ENCODE peak calls at places on chromosome 9, in ten cellular contexts. One of them, this sample, is unnamed.
A peak's percentile ranks its signal among the peaks of the same experiment; 100 is the strongest.

GRCh38 chr9:129383005-129383414 is 204.9 kb upstream of the IER5L start:
- DNase-seq in GM23338: peak; percentile 58
- DNase-seq in SW 1271: no peak
- DNase-seq in NCI-H2029: peak; percentile 81
- DNase-seq in left ventricle myocardium inferior: peak; percentile 53
- DNase-seq in amniotic stem cell: no peak
- DNase-seq in fibroblast of pulmonary artery: no peak
- DNase-seq in DMS153: peak; percentile 75
- DNase-seq in stimulated activated CD4-positive, alpha-beta T cell treated with anti-CD3 and anti-CD28 coated beads, Interleukin-15, amount 100 ng/mL, for 24 hours: no peak
- DNase-seq in astrocyte of the hippocampus: no peak
- DNase-seq in this sample: no peak

GRCh38 chr9:107176701-107177100 is 106.4 kb upstream of the RAD23B start:
- DNase-seq in GM23338: peak; percentile 6
- DNase-seq in SW 1271: no peak
- DNase-seq in NCI-H2029: no peak
- DNase-seq in left ventricle myocardium inferior: no peak
- DNase-seq in amniotic stem cell: no peak
- DNase-seq in fibroblast of pulmonary artery: peak; percentile 64
- DNase-seq in DMS153: no peak
- DNase-seq in stimulated activated CD4-positive, alpha-beta T cell treated with anti-CD3 and anti-CD28 coated beads, Interleukin-15, amount 100 ng/mL, for 24 hours: no peak
- DNase-seq in astrocyte of the hippocampus: peak; percentile 19
- DNase-seq in this sample: peak; percentile 86

GRCh38 chr9:19999491-20000057 is 210.7 kb upstream of the SLC24A2 start:
- DNase-seq in GM23338: no peak
- DNase-seq in SW 1271: peak; percentile 69
- DNase-seq in NCI-H2029: no peak
- DNase-seq in left ventricle myocardium inferior: no peak
- DNase-seq in amniotic stem cell: peak; percentile 55
- DNase-seq in fibroblast of pulmonary artery: peak; percentile 77
- DNase-seq in DMS153: no peak
- DNase-seq in stimulated activated CD4-positive, alpha-beta T cell treated with anti-CD3 and anti-CD28 coated beads, Interleukin-15, amount 100 ng/mL, for 24 hours: peak; percentile 77
- DNase-seq in astrocyte of the hippocampus: peak; percentile 81
- DNase-seq in this sample: peak; percentile 91

GRCh38 chr9:97854696-97855485 is 1.9 kb downstream of the FOXE1 start:
- DNase-seq in GM23338: peak; percentile 47
- DNase-seq in SW 1271: no peak
- DNase-seq in NCI-H2029: no peak
- DNase-seq in left ventricle myocardium inferior: no peak
- DNase-seq in amniotic stem cell: no peak
- DNase-seq in fibroblast of pulmonary artery: no peak
- DNase-seq in DMS153: no peak
- DNase-seq in stimulated activated CD4-positive, alpha-beta T cell treated with anti-CD3 and anti-CD28 coated beads, Interleukin-15, amount 100 ng/mL, for 24 hours: no peak
- DNase-seq in astrocyte of the hippocampus: no peak
- DNase-seq in this sample: no peak

GRCh38 chr9:135526730-135527571 is 5.7 kb downstream of the LCN1 start:
- DNase-seq in GM23338: peak; percentile 37
- DNase-seq in SW 1271: no peak
- DNase-seq in NCI-H2029: no peak
- DNase-seq in left ventricle myocardium inferior: no peak
- DNase-seq in amniotic stem cell: no peak
- DNase-seq in fibroblast of pulmonary artery: no peak
- DNase-seq in DMS153: no peak
- DNase-seq in stimulated activated CD4-positive, alpha-beta T cell treated with anti-CD3 and anti-CD28 coated beads, Interleukin-15, amount 100 ng/mL, for 24 hours: no peak
- DNase-seq in astrocyte of the hippocampus: no peak
- DNase-seq in this sample: peak; percentile 11

GRCh38 chr9:87640385-87640795 is 85.5 kb upstream of the CTSL start:
- DNase-seq in GM23338: no peak
- DNase-seq in SW 1271: no peak
- DNase-seq in NCI-H2029: peak; percentile 73
- DNase-seq in left ventricle myocardium inferior: no peak
- DNase-seq in amniotic stem cell: peak; percentile 1
- DNase-seq in fibroblast of pulmonary artery: peak; percentile 92
- DNase-seq in DMS153: peak; percentile 61
- DNase-seq in stimulated activated CD4-positive, alpha-beta T cell treated with anti-CD3 and anti-CD28 coated beads, Interleukin-15, amount 100 ng/mL, for 24 hours: no peak
- DNase-seq in astrocyte of the hippocampus: peak; percentile 94
- DNase-seq in this sample: no peak

GRCh38 chr9:88828492-88828974 is 162.7 kb upstream of the S1PR3 start:
- DNase-seq in GM23338: no peak
- DNase-seq in SW 1271: no peak
- DNase-seq in NCI-H2029: no peak
- DNase-seq in left ventricle myocardium inferior: no peak
- DNase-seq in amniotic stem cell: no peak
- DNase-seq in fibroblast of pulmonary artery: peak; percentile 40
- DNase-seq in DMS153: no peak
- DNase-seq in stimulated activated CD4-positive, alpha-beta T cell treated with anti-CD3 and anti-CD28 coated beads, Interleukin-15, amount 100 ng/mL, for 24 hours: no peak
- DNase-seq in astrocyte of the hippocampus: no peak
- DNase-seq in this sample: no peak

GRCh38 chr9:99796231-99796630 is 25.5 kb upstream of the NR4A3 start:
- DNase-seq in GM23338: no peak
- DNase-seq in SW 1271: no peak
- DNase-seq in NCI-H2029: no peak
- DNase-seq in left ventricle myocardium inferior: no peak
- DNase-seq in amniotic stem cell: no peak
- DNase-seq in fibroblast of pulmonary artery: no peak
- DNase-seq in DMS153: no peak
- DNase-seq in stimulated activated CD4-positive, alpha-beta T cell treated with anti-CD3 and anti-CD28 coated beads, Interleukin-15, amount 100 ng/mL, for 24 hours: no peak
- DNase-seq in astrocyte of the hippocampus: no peak
- DNase-seq in this sample: no peak

GRCh38 chr9:121367651-121368510 is 2.2 kb downstream of the STOM start:
- DNase-seq in GM23338: peak; percentile 51
- DNase-seq in SW 1271: no peak
- DNase-seq in NCI-H2029: no peak
- DNase-seq in left ventricle myocardium inferior: no peak
- DNase-seq in amniotic stem cell: no peak
- DNase-seq in fibroblast of pulmonary artery: no peak
- DNase-seq in DMS153: no peak
- DNase-seq in stimulated activated CD4-positive, alpha-beta T cell treated with anti-CD3 and anti-CD28 coated beads, Interleukin-15, amount 100 ng/mL, for 24 hours: no peak
- DNase-seq in astrocyte of the hippocampus: no peak
- DNase-seq in this sample: no peak

GRCh38 chr9:22037954-22038690 is 29.0 kb upstream of the CDKN2B start:
- DNase-seq in GM23338: peak; percentile 18
- DNase-seq in SW 1271: no peak
- DNase-seq in NCI-H2029: peak; percentile 29
- DNase-seq in left ventricle myocardium inferior: no peak
- DNase-seq in amniotic stem cell: peak; percentile 18
- DNase-seq in fibroblast of pulmonary artery: peak; percentile 77
- DNase-seq in DMS153: no peak
- DNase-seq in stimulated activated CD4-positive, alpha-beta T cell treated with anti-CD3 and anti-CD28 coated beads, Interleukin-15, amount 100 ng/mL, for 24 hours: no peak
- DNase-seq in astrocyte of the hippocampus: peak; percentile 41
- DNase-seq in this sample: peak; percentile 14

GRCh38 chr9:93436218-93436617 is 15.3 kb upstream of the FAM120A start:
- DNase-seq in GM23338: no peak
- DNase-seq in SW 1271: no peak
- DNase-seq in NCI-H2029: no peak
- DNase-seq in left ventricle myocardium inferior: no peak
- DNase-seq in amniotic stem cell: no peak
- DNase-seq in fibroblast of pulmonary artery: no peak
- DNase-seq in DMS153: no peak
- DNase-seq in stimulated activated CD4-positive, alpha-beta T cell treated with anti-CD3 and anti-CD28 coated beads, Interleukin-15, amount 100 ng/mL, for 24 hours: no peak
- DNase-seq in astrocyte of the hippocampus: no peak
- DNase-seq in this sample: no peak

GRCh38 chr9:93897075-93897970 is 57.8 kb downstream of the BARX1 start:
- DNase-seq in GM23338: no peak
- DNase-seq in SW 1271: no peak
- DNase-seq in NCI-H2029: no peak
- DNase-seq in left ventricle myocardium inferior: no peak
- DNase-seq in amniotic stem cell: no peak
- DNase-seq in fibroblast of pulmonary artery: no peak
- DNase-seq in DMS153: no peak
- DNase-seq in stimulated activated CD4-positive, alpha-beta T cell treated with anti-CD3 and anti-CD28 coated beads, Interleukin-15, amount 100 ng/mL, for 24 hours: no peak
- DNase-seq in astrocyte of the hippocampus: no peak
- DNase-seq in this sample: no peak

GRCh38 chr9:78707481-78707977 is 410.6 kb downstream of the PSAT1 start:
- DNase-seq in GM23338: no peak
- DNase-seq in SW 1271: peak; percentile 58
- DNase-seq in NCI-H2029: no peak
- DNase-seq in left ventricle myocardium inferior: no peak
- DNase-seq in amniotic stem cell: no peak
- DNase-seq in fibroblast of pulmonary artery: peak; percentile 55
- DNase-seq in DMS153: no peak
- DNase-seq in stimulated activated CD4-positive, alpha-beta T cell treated with anti-CD3 and anti-CD28 coated beads, Interleukin-15, amount 100 ng/mL, for 24 hours: no peak
- DNase-seq in astrocyte of the hippocampus: peak; percentile 73
- DNase-seq in this sample: no peak

This sample was measured in NCI-H82.